ENCODE peak calls at places on chromosomes 5 and 9, in nine cellular contexts. E is stimulated activated CD8-positive, alpha-beta memory T cell treated with anti-CD3 and anti-CD28 coated beads, Interleukin-2, amount 100 ng/mL, for 1 hour; Z is AML-193; D is glutamatergic neuron; G is AG09309; O is kidney tubule cell; Q is germinal center; P is nucleus accumbens; X is CD8-positive, alpha-beta memory T cell. S is an unnamed sample.

GRCh38 chr5:173882632-173883031 is 5.5 kb upstream of the CPEB4 start:
- DNase-seq in E (no peak), Z (no peak), D (no peak), G (no peak), O (peak), Q (no peak), P (no peak), X (no peak), S (no peak)

GRCh38 chr9:86246752-86247161 is 12.7 kb downstream of the C9orf153 start:
- DNase-seq in E (no peak), Z (no peak), D (peak), G (no peak), O (no peak), Q (no peak), P (no peak), X (no peak), S (peak)

GRCh38 chr9:20197976-20198685 is 409.3 kb upstream of the SLC24A2 start:
- DNase-seq in E (no peak), Z (no peak), D (no peak), G (no peak), O (no peak), Q (peak), P (no peak), X (no peak), S (no peak)

GRCh38 chr9:121881920-121882500 is 211.1 kb downstream of the TTLL11 start:
- DNase-seq in E (no peak), Z (no peak), D (no peak), G (no peak), O (no peak), Q (no peak), P (no peak), X (no peak), S (no peak)

GRCh38 chr5:77133061-77133758 is 46.1 kb upstream of the ZBED3 start:
- DNase-seq in E (no peak), Z (no peak), D (no peak), G (peak), O (peak), Q (no peak), P (peak), X (no peak), S (peak)

GRCh38 chr5:92504346-92504745 is 1076.7 kb downstream of the NR2F1-AS1 start:
- DNase-seq in E (no peak), Z (no peak), D (no peak), G (no peak), O (peak), Q (no peak), P (no peak), X (no peak), S (no peak)

GRCh38 chr5:169751490-169751889 is 114.4 kb downstream of the DOCK2 start:
- DNase-seq in E (no peak), Z (no peak), D (no peak), G (no peak), O (no peak), Q (no peak), P (no peak), X (no peak), S (no peak)

GRCh38 chr5:133861161-133861737 is 107.2 kb downstream of the C5orf15 start:
- DNase-seq in E (no peak), Z (no peak), D (no peak), G (no peak), O (no peak), Q (peak), P (no peak), X (no peak), S (no peak)

GRCh38 chr5:79070002-79070567 is 518 bp downstream of the BHMT2 start:
- DNase-seq in E (no peak), Z (no peak), D (no peak), G (no peak), O (peak), Q (no peak), P (no peak), X (no peak), S (peak)

GRCh38 chr9:105760053-105760452 is 65.7 kb downstream of the TMEM38B start:
- DNase-seq in E (no peak), Z (no peak), D (no peak), G (no peak), O (no peak), Q (no peak), P (no peak), X (no peak), S (no peak)

GRCh38 chr5:142171270-142171669 is 62.7 kb downstream of the NDFIP1 start:
- DNase-seq in E (no peak), Z (no peak), D (no peak), G (no peak), O (no peak), Q (no peak), P (no peak), X (no peak), S (no peak)

GRCh38 chr5:7916171-7916804 is 47.3 kb downstream of the MTRR start:
- DNase-seq in E (no peak), Z (no peak), D (no peak), G (peak), O (peak), Q (no peak), P (no peak), X (no peak), S (no peak)

GRCh38 chr5:172299916-172300439 is 16.4 kb upstream of the UBTD2 start:
- DNase-seq in E (no peak), Z (no peak), D (no peak), G (no peak), O (no peak), Q (no peak), P (no peak), X (no peak), S (no peak)

GRCh38 chr5:73496984-73497457 is 1.2 kb upstream of the BTF3 start:
- DNase-seq in E (no peak), Z (peak), D (no peak), G (no peak), O (peak), Q (peak), P (no peak), X (no peak), S (no peak)

GRCh38 chr9:35816708-35817107 is 1.9 kb upstream of the HINT2 start:
- DNase-seq in E (no peak), Z (no peak), D (peak), G (no peak), O (no peak), Q (no peak), P (no peak), X (no peak), S (peak)

GRCh38 chr5:156327306-156327705 is 342 bp downstream of the SGCD start:
- DNase-seq in E (no peak), Z (no peak), D (no peak), G (no peak), O (no peak), Q (no peak), P (no peak), X (no peak), S (no peak)

GRCh38 chr5:156356238-156356637 is 29.3 kb downstream of the SGCD start:
- DNase-seq in E (no peak), Z (no peak), D (no peak), G (no peak), O (no peak), Q (no peak), P (no peak), X (no peak), S (no peak)

GRCh38 chr9:86202338-86202882 is 57.0 kb downstream of the C9orf153 start:
- DNase-seq in E (no peak), Z (peak), D (peak), G (peak), O (peak), Q (peak), P (no peak), X (peak), S (peak)

GRCh38 chr5:133635051-133635450 is 22.7 kb upstream of the FSTL4 start:
- DNase-seq in E (no peak), Z (no peak), D (no peak), G (no peak), O (peak), Q (no peak), P (no peak), X (no peak), S (no peak)

GRCh38 chr9:68653141-68653595 is 51.9 kb upstream of the PIP5K1B start:
- DNase-seq in E (no peak), Z (no peak), D (no peak), G (no peak), O (peak), Q (no peak), P (no peak), X (no peak), S (no peak)

GRCh38 chr5:125348221-125348692 is 601.8 kb upstream of the ZNF608 start:
- DNase-seq in E (no peak), Z (no peak), D (peak), G (no peak), O (no peak), Q (no peak), P (no peak), X (no peak), S (no peak)

GRCh38 chr9:86176468-86176867 is 77.1 kb upstream of the GOLM1 start:
- DNase-seq in E (no peak), Z (no peak), D (no peak), G (no peak), O (peak), Q (no peak), P (no peak), X (no peak), S (peak)

GRCh38 chr5:138620661-138621224 is 45.5 kb upstream of the HSPA9 start:
- DNase-seq in E (no peak), Z (no peak), D (no peak), G (no peak), O (no peak), Q (no peak), P (no peak), X (no peak), S (no peak)

GRCh38 chr9:132144708-132145365 is 17.0 kb upstream of the NTNG2 start:
- DNase-seq in E (no peak), Z (no peak), D (no peak), G (no peak), O (peak), Q (no peak), P (no peak), X (no peak), S (no peak)

GRCh38 chr5:74145904-74146303 is 494.6 kb downstream of the ENC1 start:
- DNase-seq in E (no peak), Z (no peak), D (no peak), G (no peak), O (no peak), Q (no peak), P (no peak), X (no peak), S (no peak)

GRCh38 chr5:145574889-145575573 is 260.1 kb downstream of the PRELID2 start:
- DNase-seq in E (no peak), Z (no peak), D (no peak), G (no peak), O (peak), Q (no peak), P (no peak), X (no peak), S (no peak)

GRCh38 chr5:91133183-91133582 is 249.9 kb downstream of the ARRDC3 start:
- DNase-seq in E (no peak), Z (no peak), D (no peak), G (no peak), O (peak), Q (no peak), P (no peak), X (no peak), S (no peak)

GRCh38 chr9:98054376-98054951 is 2.1 kb upstream of the NANS start:
- DNase-seq in E (no peak), Z (no peak), D (no peak), G (no peak), O (no peak), Q (no peak), P (no peak), X (no peak), S (no peak)

GRCh38 chr9:104841601-104842106 is 77.7 kb downstream of the NIPSNAP3B start:
- DNase-seq in E (no peak), Z (no peak), D (no peak), G (no peak), O (no peak), Q (no peak), P (no peak), X (no peak), S (no peak)

GRCh38 chr5:65722575-65723424 is 795 bp downstream of the NLN start:
- DNase-seq in E (no peak), Z (peak), D (peak), G (no peak), O (peak), Q (peak), P (no peak), X (peak), S (peak)

GRCh38 chr5:180027449-180028089 is 44.0 kb downstream of the RNF130 start:
- DNase-seq in E (no peak), Z (no peak), D (no peak), G (no peak), O (no peak), Q (no peak), P (no peak), X (no peak), S (no peak)

GRCh38 chr9:125743687-125744428 is 3.3 kb upstream of the PBX3 start:
- DNase-seq in E (no peak), Z (no peak), D (no peak), G (no peak), O (peak), Q (no peak), P (no peak), X (no peak), S (no peak)

GRCh38 chr5:178207183-178207916 is 3.0 kb downstream of the HNRNPAB start:
- DNase-seq in E (no peak), Z (no peak), D (no peak), G (no peak), O (peak), Q (no peak), P (no peak), X (no peak), S (no peak)

GRCh38 chr5:56501949-56502557 is 268.9 kb upstream of the ANKRD55 start:
- DNase-seq in E (no peak), Z (no peak), D (no peak), G (no peak), O (peak), Q (no peak), P (no peak), X (no peak), S (no peak)

GRCh38 chr9:89873801-89874200 is 269.0 kb downstream of the GADD45G start:
- DNase-seq in E (no peak), Z (no peak), D (peak), G (no peak), O (no peak), Q (no peak), P (no peak), X (no peak), S (no peak)

GRCh38 chr5:89041249-89041808 is 158.3 kb upstream of the MEF2C start:
- DNase-seq in E (no peak), Z (no peak), D (no peak), G (no peak), O (no peak), Q (no peak), P (no peak), X (no peak), S (no peak)

GRCh38 chr5:156515121-156515520 is 188.2 kb downstream of the SGCD start:
- DNase-seq in E (no peak), Z (no peak), D (no peak), G (no peak), O (no peak), Q (no peak), P (no peak), X (no peak), S (no peak)

GRCh38 chr9:9790216-9790872 is 822.5 kb downstream of the PTPRD start:
- DNase-seq in E (no peak), Z (peak), D (peak), G (no peak), O (peak), Q (peak), P (no peak), X (no peak), S (peak)